ENCODE peak calls at places on chromosomes 12 and 14, in six cellular contexts. H, L, O, T, Q and J are unnamed samples.
A peak's percentile ranks its signal among the peaks of the same experiment; 100 is the strongest.

GRCh38 chr14:75876526-75876925 is 105.3 kb downstream of the TGFB3 start:
- DNase-seq in O (peak; percentile 38), H (no peak), L (no peak), T (no peak), Q (no peak), J (no peak)

GRCh38 chr12:18224745-18225144 is 36.6 kb upstream of the PIK3C2G start:
- DNase-seq in O (peak; percentile 5), H (no peak), Q (peak; percentile 7), L (peak; percentile 65), T (peak; percentile 33), J (peak; percentile 45)

GRCh38 chr14:47040490-47040889 is 388.9 kb upstream of the RPL10L start:
- DNase-seq in L (peak; percentile 76), O (no peak), H (no peak), Q (no peak), T (peak; percentile 15), J (peak; percentile 78)

GRCh38 chr12:54379401-54380201 is 4.9 kb downstream of the ZNF385A start:
- DNase-seq in Q (peak; percentile 96), T (peak; percentile 88), L (peak; percentile 95), H (peak; percentile 99), O (peak; percentile 73), J (peak; percentile 92)

GRCh38 chr14:32047791-32048190 is 29.3 kb upstream of the ARHGAP5 start:
- DNase-seq in L (no peak), T (no peak), H (no peak), Q (no peak), O (no peak), J (peak; percentile 6)

GRCh38 chr14:28596336-28596735 is 170.3 kb upstream of the FOXG1 start:
- DNase-seq in T (no peak), O (no peak), L (no peak), Q (no peak), H (no peak), J (no peak)

GRCh38 chr12:132418393-132418925 is 71.5 kb upstream of the FBRSL1 start:
- DNase-seq in Q (no peak), H (no peak), O (no peak), T (no peak), L (no peak), J (no peak)

GRCh38 chr14:70808023-70808401 is 1.3 kb downstream of the MAP3K9 start:
- DNase-seq in T (no peak), L (peak; percentile 91), O (no peak), Q (no peak), H (no peak), J (no peak)

GRCh38 chr14:99246536-99247083 is 25.4 kb downstream of the BCL11B start:
- DNase-seq in O (no peak), Q (no peak), H (peak; percentile 70), T (no peak), L (peak; percentile 82), J (no peak)

GRCh38 chr12:47717046-47717442 is 8.2 kb downstream of the ENDOU start:
- DNase-seq in T (no peak), L (no peak), O (no peak), H (no peak), Q (no peak), J (no peak)

GRCh38 chr12:9906888-9907287 is 25.3 kb downstream of the CLEC2A start:
- DNase-seq in L (no peak), Q (no peak), O (no peak), H (no peak), T (no peak), J (no peak)

GRCh38 chr12:90899456-90900182 is 55.4 kb downstream of the CCER1 start:
- DNase-seq in O (peak; percentile 64), L (no peak), T (no peak), H (no peak), Q (no peak), J (peak; percentile 30)

GRCh38 chr14:68793734-68794129 is 865 bp upstream of the ZFP36L1 start:
- DNase-seq in O (no peak), H (no peak), T (no peak), L (no peak), Q (no peak), J (no peak)
- H3K23ac ChIP-seq in O (peak overlapping the region; percentile 93), H (no peak overlapping the region), T (peak overlapping the region; percentile 35), L (no peak overlapping the region), Q (no peak overlapping the region), J (peak overlapping the region; percentile 48)

DNA sequence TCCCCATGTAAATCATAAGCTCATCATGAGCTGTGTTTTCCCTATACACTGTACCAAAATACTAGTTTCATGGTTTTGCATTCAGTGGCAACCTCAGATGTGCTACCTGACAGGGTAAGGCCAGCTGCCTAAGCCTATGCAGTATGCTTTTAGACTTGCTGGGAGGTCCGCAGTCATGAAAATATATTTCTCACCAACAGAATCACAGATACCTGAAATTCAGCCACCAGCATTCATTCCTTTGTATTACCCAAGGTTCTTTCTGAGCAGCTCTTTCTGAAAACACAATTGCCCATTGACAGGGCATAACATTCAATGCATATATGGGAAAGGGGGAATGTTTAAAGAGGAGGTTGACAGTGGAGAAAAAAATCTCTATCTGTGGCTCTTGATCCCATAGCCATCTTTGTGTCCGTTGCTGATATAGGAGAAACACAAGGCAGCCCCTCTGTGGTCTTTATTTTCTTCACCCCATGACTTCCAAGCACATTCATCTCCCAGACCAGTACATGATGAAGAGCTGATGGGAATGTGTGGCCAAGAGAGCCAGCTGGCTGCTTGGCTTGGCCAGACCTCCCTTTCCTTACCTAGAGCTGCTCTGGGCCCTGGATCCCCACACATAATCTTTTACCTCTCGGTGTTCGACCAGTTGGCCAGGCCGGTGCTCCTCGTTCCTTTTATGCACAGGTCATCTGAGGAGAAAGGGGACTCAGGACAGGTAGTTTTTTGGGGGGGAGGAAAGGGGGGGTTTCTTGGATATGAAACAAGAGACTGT is 162.9 kb downstream of the KCNA5 start:
- DNase-seq in L (no peak), H (no peak), T (no peak), Q (peak; percentile 84), O (no peak), J (no peak)
- H3K4me3 ChIP-seq in L (no peak overlapping the region), H (no peak overlapping the region), T (no peak overlapping the region), Q (no peak overlapping the region), O (no peak overlapping the region), J (no peak overlapping the region)

GRCh38 chr12:52806169-52806811 is 7.6 kb downstream of the KRT4 start:
- DNase-seq in H (no peak), T (no peak), O (no peak), Q (no peak), L (no peak), J (no peak)
- H3K23ac ChIP-seq in H (no peak overlapping the region), T (no peak overlapping the region), O (no peak overlapping the region), Q (no peak overlapping the region), L (no peak overlapping the region), J (no peak overlapping the region)

DNA sequence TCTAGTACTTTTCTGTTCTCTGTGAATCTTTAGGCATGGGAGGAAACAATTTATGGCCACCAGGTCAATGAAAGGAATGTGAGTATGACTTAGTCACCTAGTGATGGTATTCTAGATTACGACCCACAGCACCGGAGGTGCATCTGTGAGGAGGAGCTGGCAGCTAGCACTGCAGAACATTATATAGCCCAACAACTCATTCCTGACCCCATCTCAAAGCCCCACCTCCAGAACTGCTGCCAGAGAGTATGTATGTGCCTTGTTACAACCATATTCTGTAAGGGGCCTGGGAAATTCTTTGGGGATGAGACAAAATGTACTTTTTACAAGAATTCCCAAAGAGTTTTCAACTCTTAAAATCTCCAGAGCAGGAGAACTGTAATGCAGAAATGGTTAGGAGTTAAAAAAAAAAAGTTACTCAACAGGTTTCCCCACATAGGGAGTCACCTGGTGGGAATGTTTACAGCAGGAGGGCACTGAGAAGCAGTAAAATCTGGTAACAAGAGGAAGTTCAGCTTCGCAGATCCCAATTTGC is 34.9 kb upstream of the CERS5 start:
- DNase-seq in Q (peak; percentile 95), H (no peak), O (peak; percentile 96), T (no peak), L (peak; percentile 94), J (peak; percentile 81)
- H3K4me3 ChIP-seq in Q (no peak overlapping the region), H (peak overlapping the region; percentile 23), O (no peak overlapping the region), T (no peak overlapping the region), L (no peak overlapping the region), J (no peak overlapping the region)

GRCh38 chr14:69612014-69612758 is 790 bp downstream of the SUSD6 start:
- DNase-seq in H (no peak), Q (peak; percentile 44), T (peak; percentile 30), O (peak; percentile 23), L (peak; percentile 49), J (peak; percentile 54)

GRCh38 chr14:69610859-69611263 is 535 bp upstream of the SUSD6 start:
- DNase-seq in L (peak; percentile 44), Q (no peak), T (no peak), O (no peak), H (no peak), J (peak; percentile 52)

GRCh38 chr14:69612759-69613145 is 1.4 kb downstream of the SUSD6 start:
- DNase-seq in T (no peak), O (no peak), H (no peak), Q (no peak), L (no peak), J (no peak)

GRCh38 chr14:69611264-69612013 is at the start of gene SUSD6:
- DNase-seq in O (peak; percentile 85), H (peak; percentile 77), T (peak; percentile 81), Q (peak; percentile 88), L (peak; percentile 88), J (peak; percentile 89)

GRCh38 chr14:69610020-69610858 is 1.2 kb upstream of the SUSD6 start:
- DNase-seq in Q (no peak), L (no peak), H (no peak), O (no peak), T (no peak), J (no peak)
- H3K23ac ChIP-seq in Q (peak overlapping the region; percentile 10), L (no peak overlapping the region), H (no peak overlapping the region), O (peak overlapping the region; percentile 84), T (no peak overlapping the region), J (peak overlapping the region; percentile 27)